ENCODE peak calls at places on chromosomes 2 and 18, in nine cellular contexts. C is fibroblast of lung, A is cardiac fibroblast, T is left lung, O is esophagus squamous epithelium, R is tibial nerve, F is H9, B is Peyer's patch, V is HFFc6. E is an unnamed sample.

GRCh38 chr2:162118166-162119031 is 33.6 kb downstream of the GCG start:
- DNase-seq in R (no peak), V (peak; percentile 87), T (no peak), O (no peak), C (peak; percentile 85), F (no peak), A (peak; percentile 60), B (no peak), E (no peak)

GRCh38 chr18:57122906-57123510 is 23.9 kb upstream of the BOD1L2 start:
- DNase-seq in F (peak; percentile 50), V (no peak), A (no peak), O (no peak), T (no peak), B (no peak), C (no peak), R (no peak), E (no peak)

GRCh38 chr2:172442072-172442895 is 14.9 kb downstream of the ITGA6 start:
- DNase-seq in O (peak; percentile 14), B (peak; percentile 81), F (peak; percentile 50), T (no peak), C (peak; percentile 97), R (no peak), A (peak; percentile 72), V (peak; percentile 99), E (no peak)

GRCh38 chr18:24014986-24015896 is 687 bp downstream of the TTC39C start:
- DNase-seq in T (peak; percentile 88), O (no peak), R (peak; percentile 20), B (peak; percentile 65), F (peak; percentile 51), C (peak; percentile 66), A (peak; percentile 76), V (peak; percentile 77), E (peak; percentile 51)

GRCh38 chr2:156803243-156803642 is 367.1 kb downstream of the GPD2 start:
- DNase-seq in B (peak; percentile 41), F (peak; percentile 36), V (no peak), O (no peak), R (no peak), C (no peak), T (peak; percentile 32), A (no peak), E (no peak)

GRCh38 chr2:181628590-181629585 is 28.0 kb downstream of the CERKL start:
- DNase-seq in T (no peak), O (no peak), C (no peak), B (no peak), R (no peak), A (no peak), F (no peak), V (no peak), E (no peak)

GRCh38 chr2:191051825-191052778 is 38.1 kb upstream of the STAT1 start:
- DNase-seq in A (peak; percentile 72), T (no peak), R (peak; percentile 57), C (peak; percentile 56), V (peak; percentile 66), B (no peak), O (no peak), F (no peak), E (peak; percentile 25)

GRCh38 chr2:1802469-1803216 is 58.3 kb upstream of the PXDN start:
- DNase-seq in B (no peak), R (no peak), T (no peak), C (no peak), A (no peak), V (no peak), O (no peak), F (no peak), E (no peak)

GRCh38 chr18:26813043-26813442 is 52.5 kb downstream of the AQP4 start:
- DNase-seq in A (peak; percentile 2), B (no peak), R (no peak), C (peak; percentile 3), F (peak; percentile 57), O (no peak), T (no peak), V (no peak), E (peak; percentile 22)

GRCh38 chr2:201808070-201808469 is 1.7 kb downstream of the CDK15 start:
- DNase-seq in C (no peak), T (no peak), R (no peak), F (no peak), O (no peak), V (no peak), A (no peak), B (no peak), E (no peak)

GRCh38 chr18:47180765-47181164 is 4.6 kb upstream of the IER3IP1 start:
- DNase-seq in R (no peak), V (no peak), A (no peak), O (no peak), C (no peak), F (no peak), T (no peak), B (no peak), E (no peak)

GRCh38 chr2:113167115-113167932 is 6.4 kb upstream of the PSD4 start:
- DNase-seq in T (no peak), B (peak; percentile 90), O (no peak), C (no peak), R (no peak), F (no peak), V (no peak), A (no peak), E (no peak)

GRCh38 chr2:102229141-102229764 is 42.4 kb downstream of the IL1RL2 start:
- DNase-seq in O (no peak), B (no peak), T (no peak), C (no peak), A (peak; percentile 16), R (no peak), V (no peak), F (no peak), E (no peak)

GRCh38 chr2:76821731-76822130 is 700.4 kb downstream of the LRRTM4 start:
- DNase-seq in F (no peak), C (no peak), V (no peak), R (no peak), O (no peak), A (no peak), B (no peak), T (no peak), E (no peak)

GRCh38 chr2:11481789-11482472 is 16.0 kb upstream of the E2F6 start:
- DNase-seq in A (no peak), R (no peak), O (no peak), F (no peak), V (no peak), C (no peak), B (no peak), T (peak; percentile 71), E (no peak)

GRCh38 chr2:207805566-207806226 is 36.0 kb upstream of the FZD5 start:
- DNase-seq in R (no peak), A (no peak), O (no peak), C (peak; percentile 36), B (no peak), V (no peak), T (no peak), F (no peak), E (no peak)

GRCh38 chr2:12261993-12262680 is 454.6 kb upstream of the TRIB2 start:
- DNase-seq in R (no peak), V (no peak), A (peak; percentile 6), F (no peak), T (no peak), C (peak; percentile 47), B (no peak), O (no peak), E (no peak)

GRCh38 chr18:32040936-32041335 is 22.3 kb downstream of the RNF125 start:
- DNase-seq in T (no peak), V (no peak), O (no peak), F (no peak), A (no peak), B (no peak), C (no peak), R (no peak), E (no peak)

DNA sequence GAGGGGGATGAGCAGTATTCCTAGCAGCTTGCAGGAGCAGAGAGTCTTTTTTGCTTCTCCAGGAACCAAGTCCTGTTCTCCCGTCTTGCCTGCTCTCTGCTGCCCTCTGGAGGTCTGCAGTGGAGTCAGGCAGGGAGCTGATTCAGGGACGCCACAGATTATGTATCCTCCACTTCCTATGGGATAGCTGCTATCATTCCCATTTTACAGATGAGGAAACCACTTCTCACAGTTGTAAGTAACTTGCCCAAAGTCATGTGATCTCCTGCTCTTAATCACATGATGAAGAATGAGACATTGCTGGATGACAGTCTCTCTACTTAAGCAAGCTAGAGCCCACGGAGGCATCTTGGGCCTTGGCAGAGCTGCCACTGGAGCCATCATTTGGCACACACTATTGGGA is 8.3 kb downstream of the SLC4A5 start:
- DNase-seq in O (peak; percentile 2), T (peak; percentile 89), B (peak; percentile 81), V (peak; percentile 71), A (peak; percentile 86), F (peak; percentile 81), R (peak; percentile 77), C (peak; percentile 56), E (peak; percentile 68)
- TF ChIP-seq CTCF in O (peak; percentile 90), T (peak; percentile 94), B (peak; percentile 88), V (peak; percentile 93), A (peak; percentile 98), F (peak; percentile 95), R (peak; percentile 76), C (peak; percentile 94), E (peak; percentile 90)

GRCh38 chr2:196759378-196759706 is 40.1 kb downstream of the GTF3C3 start:
- DNase-seq in A (peak; percentile 51), V (no peak), C (no peak), R (no peak), F (no peak), T (no peak), B (no peak), O (no peak), E (no peak)

GRCh38 chr2:196758474-196759377 is 40.8 kb downstream of the GTF3C3 start:
- DNase-seq in B (no peak), T (no peak), C (peak; percentile 27), A (peak; percentile 60), V (peak; percentile 37), F (no peak), O (no peak), R (no peak), E (peak; percentile 11)
- TF ChIP-seq CTCF in B (peak; percentile 52), T (no peak), C (peak; percentile 36), A (peak; percentile 35), V (peak; percentile 82), F (peak; percentile 40), O (no peak), R (peak; percentile 27), E (no peak)

DNA sequence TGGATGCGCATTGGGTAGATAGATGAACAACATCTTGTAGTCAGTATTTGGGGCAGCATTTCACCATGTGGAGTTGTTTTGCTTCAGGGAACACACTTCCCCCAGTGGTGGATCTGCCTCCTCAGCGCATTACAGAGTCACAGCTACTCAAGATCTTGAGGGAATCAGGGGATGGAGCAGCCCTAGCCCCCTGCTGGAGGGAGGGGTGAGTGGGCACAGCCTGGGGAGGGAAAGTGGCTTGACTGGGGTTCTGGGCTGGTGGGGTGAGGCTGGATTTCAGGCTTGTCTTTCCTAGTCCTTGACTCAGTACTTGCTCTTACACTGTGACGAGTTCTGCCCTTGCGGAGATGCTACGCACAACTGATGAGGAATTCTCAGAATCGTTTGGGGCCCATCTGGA is 271.0 kb upstream of the HS6ST1 start:
- DNase-seq in V (no peak), T (no peak), A (no peak), C (no peak), R (no peak), O (no peak), B (no peak), F (peak; percentile 42), E (no peak)
- TF ChIP-seq CTCF in V (no peak), T (no peak), A (no peak), C (no peak), R (no peak), O (no peak), B (no peak), F (peak; percentile 53), E (no peak)

DNA sequence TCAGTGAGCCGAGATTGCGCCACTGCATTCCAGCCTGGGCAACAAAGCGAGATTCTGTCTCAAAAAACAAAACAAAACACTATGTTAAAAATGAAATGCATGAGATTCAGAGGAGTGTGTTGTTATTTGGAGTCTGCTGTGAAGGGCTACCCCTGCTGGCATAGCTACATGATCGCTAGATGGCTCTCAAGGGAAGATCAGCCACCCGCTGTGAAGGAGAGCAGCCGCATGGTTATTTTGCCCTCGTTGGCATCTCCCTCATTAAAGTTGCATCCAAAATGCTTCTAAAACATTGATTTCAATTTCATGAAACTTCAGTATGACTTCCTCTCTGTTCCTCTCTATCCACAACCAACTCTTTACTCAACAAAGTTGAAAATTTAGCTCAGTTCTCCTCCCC is 54.8 kb upstream of the NDUFV2 start:
- DNase-seq in F (no peak), R (no peak), B (no peak), C (no peak), V (no peak), O (no peak), T (no peak), A (no peak), E (no peak)
- TF ChIP-seq CTCF in F (no peak), R (no peak), B (no peak), C (no peak), V (no peak), O (no peak), T (no peak), A (no peak), E (no peak)